ENCODE peak calls at places on chromosome 18, in four cellular contexts. One of them, this sample, is unnamed.

GRCh38 chr18:79875531-79875919 is 75.9 kb downstream of the SLC66A2 start:
- DNase-seq in HepG2: no peak
- DNase-seq in GM12878: no peak
- DNase-seq in K562: no peak
- DNase-seq in this sample: no peak

GRCh38 chr18:11759456-11759855 is 70.4 kb downstream of the GNAL start:
- DNase-seq in GM12878: no peak
- DNase-seq in HepG2: no peak
- DNase-seq in K562: no peak
- DNase-seq in this sample: no peak

GRCh38 chr18:52979888-52980287 is 639.9 kb downstream of the DCC start:
- DNase-seq in HepG2: no peak
- DNase-seq in K562: no peak
- DNase-seq in GM12878: no peak
- DNase-seq in this sample: no peak

GRCh38 chr18:59927246-59927825 is 27.5 kb downstream of the PMAIP1 start:
- DNase-seq in GM12878: peak
- DNase-seq in HepG2: no peak
- DNase-seq in K562: no peak
- DNase-seq in this sample: no peak

GRCh38 chr18:51135795-51136194 is 61.7 kb downstream of the MEX3C start:
- DNase-seq in K562: no peak
- DNase-seq in HepG2: peak
- DNase-seq in GM12878: no peak
- DNase-seq in this sample: no peak

GRCh38 chr18:11309172-11309571 is 159.8 kb upstream of the PIEZO2 start:
- DNase-seq in GM12878: no peak
- DNase-seq in K562: no peak
- DNase-seq in HepG2: peak
- DNase-seq in this sample: peak

GRCh38 chr18:13264091-13264777 is 45.7 kb downstream of the LDLRAD4 start:
- DNase-seq in GM12878: no peak
- DNase-seq in HepG2: no peak
- DNase-seq in K562: no peak
- DNase-seq in this sample: no peak

GRCh38 chr18:7897119-7897518 is 330.0 kb downstream of the PTPRM start:
- DNase-seq in K562: no peak
- DNase-seq in HepG2: no peak
- DNase-seq in GM12878: no peak
- DNase-seq in this sample: no peak

GRCh38 chr18:78430171-78430857 is 549.3 kb upstream of the SALL3 start:
- DNase-seq in GM12878: no peak
- DNase-seq in K562: no peak
- DNase-seq in HepG2: no peak
- DNase-seq in this sample: no peak

GRCh38 chr18:43587538-43588153 is 310.4 kb upstream of the SYT4 start:
- DNase-seq in GM12878: no peak
- DNase-seq in HepG2: peak
- DNase-seq in K562: peak
- DNase-seq in this sample: peak

GRCh38 chr18:33755918-33756590 is 178.0 kb downstream of the ASXL3 start:
- DNase-seq in K562: no peak
- DNase-seq in GM12878: no peak
- DNase-seq in HepG2: no peak
- DNase-seq in this sample: peak

GRCh38 chr18:8389391-8390340 is 219.6 kb upstream of the RAB12 start:
- DNase-seq in GM12878: no peak
- DNase-seq in K562: peak
- DNase-seq in HepG2: peak
- DNase-seq in this sample: peak

GRCh38 chr18:79260023-79260422 is 135.7 kb upstream of the NFATC1 start:
- DNase-seq in HepG2: no peak
- DNase-seq in GM12878: no peak
- DNase-seq in K562: no peak
- DNase-seq in this sample: no peak

GRCh38 chr18:55706893-55707292 is 118.9 kb upstream of the TCF4 start:
- DNase-seq in HepG2: no peak
- DNase-seq in GM12878: no peak
- DNase-seq in K562: no peak
- DNase-seq in this sample: no peak

GRCh38 chr18:48328473-48329205 is 80.5 kb downstream of the ZBTB7C start:
- DNase-seq in GM12878: no peak
- DNase-seq in HepG2: no peak
- DNase-seq in K562: no peak
- DNase-seq in this sample: peak

GRCh38 chr18:72316497-72316896 is 227.6 kb downstream of the CBLN2 start:
- DNase-seq in HepG2: no peak
- DNase-seq in GM12878: no peak
- DNase-seq in K562: no peak
- DNase-seq in this sample: no peak

GRCh38 chr18:361941-362913 is 94.4 kb upstream of the THOC1 start:
- DNase-seq in HepG2: peak
- DNase-seq in GM12878: no peak
- DNase-seq in K562: no peak
- DNase-seq in this sample: no peak

GRCh38 chr18:484749-485464 is 15.6 kb downstream of the COLEC12 start:
- DNase-seq in GM12878: no peak
- DNase-seq in K562: no peak
- DNase-seq in HepG2: no peak
- DNase-seq in this sample: no peak

GRCh38 chr18:7146067-7146466 is 28.5 kb upstream of the LAMA1 start:
- DNase-seq in GM12878: no peak
- DNase-seq in K562: no peak
- DNase-seq in HepG2: no peak
- DNase-seq in this sample: no peak

GRCh38 chr18:78105611-78106010 is 856.0 kb downstream of the GALR1 start:
- DNase-seq in K562: no peak
- DNase-seq in HepG2: no peak
- DNase-seq in GM12878: no peak
- DNase-seq in this sample: no peak

GRCh38 chr18:904135-905090 is at the start of gene ADCYAP1:
- DNase-seq in HepG2: no peak
- DNase-seq in GM12878: no peak
- DNase-seq in K562: no peak
- DNase-seq in this sample: peak

GRCh38 chr18:35376393-35376741 is 770 bp downstream of the ZNF396 start:
- DNase-seq in GM12878: no peak
- DNase-seq in HepG2: no peak
- DNase-seq in K562: peak
- DNase-seq in this sample: no peak

GRCh38 chr18:36188912-36189311 is 1.6 kb downstream of the MOCOS start:
- DNase-seq in GM12878: no peak
- DNase-seq in HepG2: no peak
- DNase-seq in K562: no peak
- DNase-seq in this sample: no peak

GRCh38 chr18:59988098-59988706 is 88.4 kb downstream of the PMAIP1 start:
- DNase-seq in K562: peak
- DNase-seq in GM12878: no peak
- DNase-seq in HepG2: peak
- DNase-seq in this sample: peak

GRCh38 chr18:6886931-6887330 is 157.4 kb downstream of the ARHGAP28 start:
- DNase-seq in HepG2: no peak
- DNase-seq in GM12878: no peak
- DNase-seq in K562: no peak
- DNase-seq in this sample: no peak

GRCh38 chr18:35458677-35459441 is 38.9 kb downstream of the INO80C start:
- DNase-seq in GM12878: peak
- DNase-seq in K562: peak
- DNase-seq in HepG2: peak
- DNase-seq in this sample: peak

GRCh38 chr18:77815666-77816338 is 566.2 kb downstream of the GALR1 start:
- DNase-seq in HepG2: no peak
- DNase-seq in K562: no peak
- DNase-seq in GM12878: no peak
- DNase-seq in this sample: no peak

GRCh38 chr18:35478520-35479435 is 19.0 kb downstream of the INO80C start:
- DNase-seq in GM12878: no peak
- DNase-seq in HepG2: peak
- DNase-seq in K562: no peak
- DNase-seq in this sample: peak

GRCh38 chr18:36189486-36189885 is 2.2 kb downstream of the MOCOS start:
- DNase-seq in K562: no peak
- DNase-seq in GM12878: no peak
- DNase-seq in HepG2: no peak
- DNase-seq in this sample: no peak

GRCh38 chr18:79476031-79476917 is 80.5 kb downstream of the NFATC1 start:
- DNase-seq in K562: no peak
- DNase-seq in GM12878: no peak
- DNase-seq in HepG2: no peak
- DNase-seq in this sample: no peak

DNA sequence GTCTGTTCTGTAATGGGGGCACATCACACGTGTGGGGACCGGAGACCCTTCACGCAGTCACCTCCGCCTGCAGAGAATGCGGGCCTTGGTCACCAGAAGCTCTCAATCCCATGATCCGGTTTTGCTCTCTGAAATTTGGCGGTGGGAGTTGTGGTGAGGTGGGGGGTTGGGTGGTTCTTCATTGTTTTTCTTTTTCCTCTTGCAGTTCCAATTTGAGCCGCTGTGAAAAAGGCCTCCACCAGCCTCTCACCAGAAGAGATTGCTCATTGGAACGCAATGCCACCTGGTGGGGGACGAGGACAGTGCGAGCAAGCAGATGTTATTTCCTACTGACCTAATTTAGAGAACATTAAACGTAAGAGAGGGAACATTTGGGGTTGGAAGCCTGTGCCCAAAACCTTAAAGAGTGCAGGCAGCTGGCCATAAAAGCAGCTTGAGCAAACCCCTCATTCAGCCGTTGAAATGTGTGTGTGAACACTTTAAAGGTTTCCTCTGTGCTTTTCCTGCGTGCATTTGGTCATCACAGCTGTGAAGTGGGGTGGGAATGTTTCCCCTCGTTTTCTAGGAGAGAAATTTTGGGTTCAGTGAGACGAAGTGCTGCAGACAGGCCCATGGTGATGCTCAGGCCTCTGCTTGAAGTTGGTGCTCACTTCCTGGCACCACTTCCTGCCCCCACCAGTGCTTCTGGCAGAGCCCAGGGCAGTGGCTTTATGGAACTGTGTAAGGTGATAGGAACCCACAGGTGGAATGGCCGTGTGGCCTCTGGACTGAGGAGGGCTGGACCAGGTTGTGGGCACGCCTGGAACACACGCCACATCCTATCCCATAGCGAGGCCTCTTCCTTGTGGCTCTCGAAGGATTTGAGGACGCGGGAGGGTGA is 61.7 kb downstream of the ZCCHC2 start:
- DNase-seq in GM12878: peak
- DNase-seq in K562: peak
- DNase-seq in HepG2: peak
- DNase-seq in this sample: peak
- H3K4me3 ChIP-seq in GM12878: peak
- H3K4me3 ChIP-seq in K562: no peak
- H3K4me3 ChIP-seq in HepG2: no peak
- H3K4me3 ChIP-seq in this sample: no peak

GRCh38 chr18:75728621-75729020 is 301.1 kb upstream of the SMIM21 start:
- DNase-seq in HepG2: no peak
- DNase-seq in K562: no peak
- DNase-seq in GM12878: no peak
- DNase-seq in this sample: no peak

GRCh38 chr18:75730249-75730648 is 302.7 kb upstream of the SMIM21 start:
- DNase-seq in GM12878: no peak
- DNase-seq in K562: no peak
- DNase-seq in HepG2: no peak
- DNase-seq in this sample: no peak

GRCh38 chr18:75727479-75727878 is 300.0 kb upstream of the SMIM21 start:
- DNase-seq in K562: peak
- DNase-seq in HepG2: peak
- DNase-seq in GM12878: no peak
- DNase-seq in this sample: peak
- TF ChIP-seq CEBPB in K562: no peak
- TF ChIP-seq CEBPB in HepG2: no peak
- TF ChIP-seq CEBPB in GM12878: no peak
- TF ChIP-seq CEBPB in this sample: no peak

DNA sequence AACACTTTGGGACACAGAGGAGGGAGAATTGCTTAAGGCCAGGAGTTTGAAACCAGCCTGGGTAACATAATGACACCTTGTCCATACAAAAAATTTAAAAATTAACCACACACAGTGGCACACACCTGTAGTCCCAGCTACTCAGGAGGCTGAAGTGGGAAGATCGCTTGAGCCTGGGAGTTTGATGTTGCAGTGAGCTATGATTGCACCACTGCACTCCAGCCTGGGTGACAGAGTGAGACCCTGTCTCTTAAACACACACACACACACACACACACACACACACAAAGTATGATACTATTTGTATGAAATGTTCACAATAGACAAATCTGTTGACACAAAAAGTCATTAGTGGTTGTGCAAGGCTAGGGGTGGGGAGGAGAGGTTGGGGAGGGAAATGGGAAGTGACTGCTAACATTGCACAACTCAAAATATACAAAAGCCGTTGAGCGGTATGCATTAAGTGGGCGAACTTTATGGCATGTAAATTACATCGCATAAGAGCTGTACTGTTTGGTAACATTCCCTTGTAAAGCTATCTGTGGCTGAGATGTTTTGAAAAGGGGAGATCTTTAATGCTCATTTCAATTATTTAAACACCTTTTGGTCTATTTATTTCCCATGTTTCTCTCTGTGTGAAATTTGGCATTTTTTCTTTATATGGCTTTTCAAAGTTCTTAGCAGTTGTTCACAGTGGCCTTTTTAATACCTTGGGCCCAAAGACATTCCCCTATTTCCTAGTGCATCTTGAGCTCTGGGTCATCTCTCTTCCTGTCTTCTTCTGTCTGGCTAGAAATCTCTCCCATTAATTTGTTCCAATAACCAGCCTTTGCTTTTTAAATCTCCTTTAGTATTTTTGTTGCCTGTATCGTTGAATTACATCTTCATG is 58.9 kb upstream of the ZNF516 start:
- DNase-seq in HepG2: peak
- DNase-seq in K562: no peak
- DNase-seq in GM12878: no peak
- DNase-seq in this sample: no peak
- TF ChIP-seq JUNB in HepG2: no peak
- TF ChIP-seq JUNB in K562: no peak
- TF ChIP-seq JUNB in GM12878: no peak
- TF ChIP-seq JUNB in this sample: no peak

DNA sequence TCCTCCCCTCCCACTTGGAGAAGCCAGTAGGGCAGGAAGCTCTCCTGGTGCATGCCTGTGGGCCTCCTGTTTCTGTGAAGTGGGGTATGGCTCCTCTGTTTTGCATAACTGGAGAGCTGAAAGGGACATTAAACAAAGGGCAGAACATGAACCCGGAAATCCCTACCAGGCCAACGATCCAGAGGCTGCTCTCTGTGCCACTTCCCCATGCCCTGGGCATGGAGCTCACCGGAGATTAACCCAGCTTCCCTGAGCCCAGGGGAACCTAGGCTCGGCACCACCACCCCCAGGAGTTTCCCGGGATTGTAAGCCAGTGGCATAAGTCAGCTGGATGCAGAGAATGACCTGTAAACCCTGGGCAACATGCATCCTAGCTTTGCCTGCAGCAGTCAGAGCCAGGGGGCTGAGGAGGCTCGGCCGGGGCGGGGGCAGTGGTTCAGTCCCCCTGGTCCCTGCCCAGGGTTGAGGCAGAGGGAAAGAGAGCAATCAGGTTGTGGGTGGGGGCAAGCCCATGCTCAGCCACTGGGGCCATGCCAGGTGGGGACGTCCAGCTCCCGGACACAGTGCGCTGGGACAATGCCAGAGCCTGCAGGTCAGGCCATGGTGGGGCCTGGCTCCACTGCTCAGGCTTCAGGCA is 49.5 kb downstream of the TIMM21 start:
- DNase-seq in HepG2: no peak
- DNase-seq in K562: no peak
- DNase-seq in GM12878: no peak
- DNase-seq in this sample: no peak
- H3K4me3 ChIP-seq in HepG2: no peak
- H3K4me3 ChIP-seq in K562: no peak
- H3K4me3 ChIP-seq in GM12878: no peak
- H3K4me3 ChIP-seq in this sample: no peak